ENCODE peak calls at places on chromosomes 12 and 14, in six cellular contexts. One of them, this sample, is unnamed.

GRCh38 chr14:54703724-54704123 is 136.8 kb downstream of the SAMD4A start:
- DNase-seq in cardiac muscle cell: no peak
- DNase-seq in PC-3: no peak
- DNase-seq in uterus: no peak
- DNase-seq in body of pancreas: no peak
- DNase-seq in pancreas: no peak
- DNase-seq in this sample: no peak

GRCh38 chr12:62882140-62882539 is 52.8 kb downstream of the PPM1H start:
- DNase-seq in cardiac muscle cell: no peak
- DNase-seq in PC-3: no peak
- DNase-seq in uterus: no peak
- DNase-seq in body of pancreas: no peak
- DNase-seq in pancreas: no peak
- DNase-seq in this sample: no peak

GRCh38 chr12:27552886-27553560 is 29.0 kb downstream of the PPFIBP1 start:
- DNase-seq in cardiac muscle cell: no peak
- DNase-seq in PC-3: no peak
- DNase-seq in uterus: peak
- DNase-seq in body of pancreas: no peak
- DNase-seq in pancreas: no peak
- DNase-seq in this sample: no peak

GRCh38 chr14:80475074-80475473 is 263.8 kb upstream of the DIO2 start:
- DNase-seq in cardiac muscle cell: no peak
- DNase-seq in PC-3: peak
- DNase-seq in uterus: no peak
- DNase-seq in body of pancreas: no peak
- DNase-seq in pancreas: no peak
- DNase-seq in this sample: no peak

GRCh38 chr12:104166465-104166864 is 28.5 kb upstream of the NFYB start:
- DNase-seq in cardiac muscle cell: peak
- DNase-seq in PC-3: no peak
- DNase-seq in uterus: no peak
- DNase-seq in body of pancreas: no peak
- DNase-seq in pancreas: no peak
- DNase-seq in this sample: no peak

GRCh38 chr12:65511134-65511912 is 232.8 kb downstream of the MSRB3 start:
- DNase-seq in cardiac muscle cell: no peak
- DNase-seq in PC-3: no peak
- DNase-seq in uterus: peak
- DNase-seq in body of pancreas: peak
- DNase-seq in pancreas: peak
- DNase-seq in this sample: no peak

GRCh38 chr12:46354799-46355194 is 17.8 kb downstream of the SLC38A2 start:
- DNase-seq in cardiac muscle cell: no peak
- DNase-seq in PC-3: no peak
- DNase-seq in uterus: no peak
- DNase-seq in body of pancreas: no peak
- DNase-seq in pancreas: no peak
- DNase-seq in this sample: no peak

GRCh38 chr12:94254270-94254669 is 105.9 kb downstream of the PLXNC1 start:
- DNase-seq in cardiac muscle cell: no peak
- DNase-seq in PC-3: no peak
- DNase-seq in uterus: no peak
- DNase-seq in body of pancreas: no peak
- DNase-seq in pancreas: no peak
- DNase-seq in this sample: no peak

GRCh38 chr12:3820122-3820521 is 53.1 kb downstream of the PARP11 start:
- DNase-seq in cardiac muscle cell: no peak
- DNase-seq in PC-3: peak
- DNase-seq in uterus: no peak
- DNase-seq in body of pancreas: no peak
- DNase-seq in pancreas: no peak
- DNase-seq in this sample: no peak

GRCh38 chr14:53715390-53715730 is 241.3 kb downstream of the BMP4 start:
- DNase-seq in cardiac muscle cell: peak
- DNase-seq in PC-3: peak
- DNase-seq in uterus: no peak
- DNase-seq in body of pancreas: no peak
- DNase-seq in pancreas: no peak
- DNase-seq in this sample: no peak

GRCh38 chr12:83015390-83016225 is 328.9 kb downstream of the TMTC2 start:
- DNase-seq in cardiac muscle cell: peak
- DNase-seq in PC-3: no peak
- DNase-seq in uterus: peak
- DNase-seq in body of pancreas: peak
- DNase-seq in pancreas: peak
- DNase-seq in this sample: peak

GRCh38 chr14:69979882-69980281 is 100.7 kb downstream of the SMOC1 start:
- DNase-seq in cardiac muscle cell: no peak
- DNase-seq in PC-3: no peak
- DNase-seq in uterus: no peak
- DNase-seq in body of pancreas: no peak
- DNase-seq in pancreas: no peak
- DNase-seq in this sample: no peak

GRCh38 chr12:71425568-71425967 is 14.0 kb upstream of the LGR5 start:
- DNase-seq in cardiac muscle cell: no peak
- DNase-seq in PC-3: no peak
- DNase-seq in uterus: no peak
- DNase-seq in body of pancreas: no peak
- DNase-seq in pancreas: no peak
- DNase-seq in this sample: no peak

GRCh38 chr12:34404377-34405285 is 382.3 kb downstream of the ALG10 start:
- DNase-seq in cardiac muscle cell: no peak
- DNase-seq in PC-3: no peak
- DNase-seq in uterus: peak
- DNase-seq in body of pancreas: peak
- DNase-seq in pancreas: no peak
- DNase-seq in this sample: peak

GRCh38 chr12:3119745-3120660 is 42.8 kb downstream of the TSPAN9 start:
- DNase-seq in cardiac muscle cell: peak
- DNase-seq in PC-3: no peak
- DNase-seq in uterus: no peak
- DNase-seq in body of pancreas: peak
- DNase-seq in pancreas: peak
- DNase-seq in this sample: no peak

GRCh38 chr12:25089738-25090137 is 105.2 kb downstream of the DNAI7 start:
- DNase-seq in cardiac muscle cell: no peak
- DNase-seq in PC-3: peak
- DNase-seq in uterus: no peak
- DNase-seq in body of pancreas: peak
- DNase-seq in pancreas: peak
- DNase-seq in this sample: peak

GRCh38 chr14:75295061-75295461 is 16.4 kb downstream of the FOS start:
- DNase-seq in cardiac muscle cell: peak
- DNase-seq in PC-3: peak
- DNase-seq in uterus: peak
- DNase-seq in body of pancreas: peak
- DNase-seq in pancreas: peak
- DNase-seq in this sample: peak

GRCh38 chr14:54782803-54783659 is 119.6 kb downstream of the GCH1 start:
- DNase-seq in cardiac muscle cell: no peak
- DNase-seq in PC-3: no peak
- DNase-seq in uterus: no peak
- DNase-seq in body of pancreas: no peak
- DNase-seq in pancreas: no peak
- DNase-seq in this sample: no peak

GRCh38 chr14:89807151-89807550 is 147.4 kb downstream of the EFCAB11 start:
- DNase-seq in cardiac muscle cell: no peak
- DNase-seq in PC-3: no peak
- DNase-seq in uterus: no peak
- DNase-seq in body of pancreas: no peak
- DNase-seq in pancreas: no peak
- DNase-seq in this sample: no peak

GRCh38 chr12:3229577-3229976 is 152.4 kb downstream of the TSPAN9 start:
- DNase-seq in cardiac muscle cell: no peak
- DNase-seq in PC-3: no peak
- DNase-seq in uterus: no peak
- DNase-seq in body of pancreas: no peak
- DNase-seq in pancreas: no peak
- DNase-seq in this sample: no peak

GRCh38 chr12:47028981-47029708 is 50.3 kb upstream of the PCED1B start:
- DNase-seq in cardiac muscle cell: no peak
- DNase-seq in PC-3: no peak
- DNase-seq in uterus: no peak
- DNase-seq in body of pancreas: no peak
- DNase-seq in pancreas: no peak
- DNase-seq in this sample: no peak

GRCh38 chr14:95891742-95892141 is 15.1 kb downstream of the TUNAR start:
- DNase-seq in cardiac muscle cell: no peak
- DNase-seq in PC-3: peak
- DNase-seq in uterus: no peak
- DNase-seq in body of pancreas: no peak
- DNase-seq in pancreas: no peak
- DNase-seq in this sample: no peak

GRCh38 chr14:34843011-34843554 is 32.1 kb downstream of the BAZ1A start:
- DNase-seq in cardiac muscle cell: peak
- DNase-seq in PC-3: peak
- DNase-seq in uterus: no peak
- DNase-seq in body of pancreas: no peak
- DNase-seq in pancreas: no peak
- DNase-seq in this sample: no peak

GRCh38 chr12:113414519-113415038 is 7.6 kb upstream of the SDSL start:
- DNase-seq in cardiac muscle cell: no peak
- DNase-seq in PC-3: no peak
- DNase-seq in uterus: no peak
- DNase-seq in body of pancreas: no peak
- DNase-seq in pancreas: no peak
- DNase-seq in this sample: no peak

GRCh38 chr14:98901511-98902205 is 370.3 kb downstream of the BCL11B start:
- DNase-seq in cardiac muscle cell: no peak
- DNase-seq in PC-3: no peak
- DNase-seq in uterus: no peak
- DNase-seq in body of pancreas: no peak
- DNase-seq in pancreas: no peak
- DNase-seq in this sample: no peak

GRCh38 chr12:124623344-124623885 is 56.0 kb upstream of the NCOR2 start:
- DNase-seq in cardiac muscle cell: no peak
- DNase-seq in PC-3: peak
- DNase-seq in uterus: no peak
- DNase-seq in body of pancreas: no peak
- DNase-seq in pancreas: no peak
- DNase-seq in this sample: no peak

GRCh38 chr12:119841433-119842210 is 35.5 kb downstream of the CIT start:
- DNase-seq in cardiac muscle cell: no peak
- DNase-seq in PC-3: no peak
- DNase-seq in uterus: no peak
- DNase-seq in body of pancreas: no peak
- DNase-seq in pancreas: no peak
- DNase-seq in this sample: no peak

GRCh38 chr12:18578191-18578590 is 159.6 kb downstream of the PLCZ1 start:
- DNase-seq in cardiac muscle cell: peak
- DNase-seq in PC-3: peak
- DNase-seq in uterus: no peak
- DNase-seq in body of pancreas: no peak
- DNase-seq in pancreas: no peak
- DNase-seq in this sample: no peak

GRCh38 chr12:14567311-14568195 is at the start of gene PLBD1:
- DNase-seq in cardiac muscle cell: peak
- DNase-seq in PC-3: peak
- DNase-seq in uterus: peak
- DNase-seq in body of pancreas: peak
- DNase-seq in pancreas: peak
- DNase-seq in this sample: peak

GRCh38 chr14:95758331-95758730 is 44.4 kb upstream of the TCL1A start:
- DNase-seq in cardiac muscle cell: no peak
- DNase-seq in PC-3: no peak
- DNase-seq in uterus: no peak
- DNase-seq in body of pancreas: no peak
- DNase-seq in pancreas: no peak
- DNase-seq in this sample: no peak

GRCh38 chr12:5456025-5456424 is 24.1 kb downstream of the NTF3 start:
- DNase-seq in cardiac muscle cell: no peak
- DNase-seq in PC-3: no peak
- DNase-seq in uterus: no peak
- DNase-seq in body of pancreas: no peak
- DNase-seq in pancreas: no peak
- DNase-seq in this sample: no peak

GRCh38 chr12:26318661-26319068 is 123.3 kb downstream of the SSPN start:
- DNase-seq in cardiac muscle cell: peak
- DNase-seq in PC-3: peak
- DNase-seq in uterus: peak
- DNase-seq in body of pancreas: peak
- DNase-seq in pancreas: no peak
- DNase-seq in this sample: no peak
- H3K27ac ChIP-seq in cardiac muscle cell: no peak
- H3K27ac ChIP-seq in PC-3: peak
- H3K27ac ChIP-seq in uterus: peak
- H3K27ac ChIP-seq in body of pancreas: peak
- H3K27ac ChIP-seq in pancreas: no peak
- H3K27ac ChIP-seq in this sample: no peak

DNA sequence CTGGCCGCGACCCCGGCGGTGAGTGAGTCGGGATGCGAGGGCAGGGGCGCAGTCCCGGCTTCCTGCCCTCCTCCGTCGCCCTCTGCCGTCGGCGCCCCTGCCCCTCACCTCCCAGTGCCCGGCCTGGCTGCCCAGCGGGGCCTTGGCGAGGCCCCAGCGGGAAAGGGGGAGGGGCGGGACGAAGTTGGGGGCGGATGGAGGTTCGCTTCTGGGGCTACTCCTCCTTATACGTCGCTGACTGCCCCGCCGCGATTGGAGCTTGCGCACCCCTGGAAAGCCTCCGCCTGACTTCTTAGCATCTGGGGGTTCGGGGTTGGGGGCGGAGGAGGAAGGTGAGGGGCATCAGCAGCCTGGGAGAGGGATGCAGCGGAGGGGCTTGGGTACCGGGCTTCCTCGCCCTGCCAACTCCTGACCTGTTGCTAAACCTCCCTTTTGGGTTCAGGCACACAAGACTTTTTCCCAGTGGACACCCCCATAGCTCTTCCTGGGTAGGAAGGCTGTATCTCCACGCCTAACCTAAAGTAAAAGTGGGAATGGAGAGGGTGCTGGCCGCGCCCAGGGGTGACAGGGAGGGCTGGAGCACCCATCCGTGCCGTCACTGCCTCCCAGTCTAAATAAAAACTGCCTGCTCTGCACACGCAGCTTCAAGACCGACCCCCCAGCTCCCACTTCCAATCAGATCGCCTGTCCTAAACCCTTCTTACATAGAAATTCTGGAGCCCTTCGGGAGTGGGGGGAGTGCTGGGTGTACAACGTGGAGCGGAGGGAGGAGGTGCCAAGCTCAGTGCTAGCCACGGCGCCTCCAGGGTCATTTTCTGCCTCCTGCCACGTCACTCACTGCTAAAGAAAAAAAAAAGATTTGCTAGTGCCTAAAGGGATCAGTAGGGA is 585 bp downstream of the TMEM263 start:
- DNase-seq in cardiac muscle cell: peak
- DNase-seq in PC-3: peak
- DNase-seq in uterus: peak
- DNase-seq in body of pancreas: peak
- DNase-seq in pancreas: peak
- DNase-seq in this sample: peak
- TF ChIP-seq CTCF in cardiac muscle cell: peak
- TF ChIP-seq CTCF in PC-3: no peak
- TF ChIP-seq CTCF in uterus: peak
- TF ChIP-seq CTCF in body of pancreas: peak
- TF ChIP-seq CTCF in pancreas: no peak
- TF ChIP-seq CTCF in this sample: no peak

GRCh38 chr12:7093892-7094291 is 1.6 kb upstream of the C1R start:
- DNase-seq in cardiac muscle cell: peak
- DNase-seq in PC-3: no peak
- DNase-seq in uterus: no peak
- DNase-seq in body of pancreas: no peak
- DNase-seq in pancreas: no peak
- DNase-seq in this sample: no peak
- H3K27ac ChIP-seq in cardiac muscle cell: no peak
- H3K27ac ChIP-seq in PC-3: no peak
- H3K27ac ChIP-seq in uterus: peak
- H3K27ac ChIP-seq in body of pancreas: no peak
- H3K27ac ChIP-seq in pancreas: no peak
- H3K27ac ChIP-seq in this sample: no peak

GRCh38 chr12:67222302-67222701 is 46.9 kb upstream of the CAND1 start:
- DNase-seq in cardiac muscle cell: peak
- DNase-seq in PC-3: peak
- DNase-seq in uterus: no peak
- DNase-seq in body of pancreas: no peak
- DNase-seq in pancreas: no peak
- DNase-seq in this sample: no peak
- TF ChIP-seq CTCF in cardiac muscle cell: peak
- TF ChIP-seq CTCF in PC-3: peak
- TF ChIP-seq CTCF in uterus: no peak
- TF ChIP-seq CTCF in body of pancreas: no peak
- TF ChIP-seq CTCF in pancreas: peak
- TF ChIP-seq CTCF in this sample: no peak

This sample was measured in stomach.